ENCODE peak calls at places on chromosomes 7 and 10, in seven cellular contexts. O is fibroblast of mammary gland, S is IMR-90, Q is transverse colon, G is fibroblast of the aortic adventitia, Y is heart right ventricle, B is uterus. A is an unnamed sample.

GRCh38 chr10:77873558-77874380 is 52.8 kb downstream of the DLG5 start:
- DNase-seq in G (peak; percentile 59), O (peak; percentile 78), Y (no peak), S (peak; percentile 42), Q (peak; percentile 55), B (peak; percentile 69), A (no peak)

GRCh38 chr7:150356265-150356897 is 12.2 kb upstream of the REPIN1 start:
- DNase-seq in G (peak; percentile 59), Q (no peak), S (peak; percentile 33), Y (no peak), B (no peak), O (peak; percentile 48), A (no peak)

GRCh38 chr7:101386558-101387199 is 24.0 kb downstream of the COL26A1 start:
- DNase-seq in Q (no peak), B (no peak), S (peak; percentile 4), Y (peak; percentile 8), G (no peak), O (peak; percentile 57), A (no peak)

GRCh38 chr10:87829986-87830732 is 12.1 kb upstream of the ATAD1 start:
- DNase-seq in G (no peak), S (no peak), O (no peak), B (no peak), Y (no peak), Q (no peak), A (no peak)

GRCh38 chr10:46526682-46527038 is 29.8 kb downstream of the GPRIN2 start:
- DNase-seq in Q (peak; percentile 36), G (no peak), B (peak; percentile 14), Y (no peak), O (no peak), S (no peak), A (no peak)

GRCh38 chr10:24873281-24873683 is 79.1 kb downstream of the PRTFDC1 start:
- DNase-seq in Q (no peak), S (peak; percentile 95), O (peak; percentile 96), B (peak; percentile 15), Y (no peak), G (peak; percentile 94), A (peak; percentile 89)

GRCh38 chr7:104795086-104795485 is 218.9 kb upstream of the KMT2E start:
- DNase-seq in Q (no peak), G (no peak), Y (no peak), O (no peak), S (no peak), B (no peak), A (no peak)

GRCh38 chr10:2202401-2202800 is 465.1 kb upstream of the ADARB2 start:
- DNase-seq in S (no peak), B (no peak), Q (no peak), O (no peak), Y (no peak), G (no peak), A (no peak)

GRCh38 chr10:38094923-38095574 is 912 bp downstream of the ZNF37A start:
- DNase-seq in G (peak; percentile 30), Q (no peak), S (no peak), Y (no peak), B (no peak), O (peak; percentile 16), A (no peak)

DNA sequence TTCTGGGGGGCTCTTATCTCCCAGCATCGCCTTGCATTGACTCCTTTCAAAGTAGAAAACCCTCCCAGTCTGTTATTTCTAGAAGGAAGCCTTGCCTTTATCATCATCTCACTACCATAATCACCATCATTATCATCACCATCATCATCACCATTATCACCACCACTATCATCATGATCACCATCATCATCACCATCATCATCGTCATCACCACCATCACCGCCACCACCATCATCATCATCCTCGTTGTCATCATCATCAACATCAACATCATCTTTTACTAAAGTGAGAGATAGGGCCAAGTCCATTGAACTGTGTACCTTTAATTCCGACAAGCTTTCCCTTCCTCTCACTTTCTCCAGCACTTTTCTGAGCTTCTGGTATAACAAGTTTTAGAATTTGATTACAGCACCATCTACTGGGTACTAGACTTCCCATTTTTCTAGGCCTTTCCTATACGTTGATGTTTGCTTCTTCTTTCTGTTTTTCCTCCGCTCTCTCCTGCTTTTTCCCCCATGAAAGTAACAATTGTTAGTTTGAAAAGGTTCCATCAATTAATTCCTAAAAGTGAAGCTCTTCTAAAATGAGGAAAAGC is 226.4 kb downstream of the BUB3 start:
- DNase-seq in Q (no peak), O (peak; percentile 46), Y (no peak), B (no peak), G (peak; percentile 67), S (no peak), A (no peak)
- TF ChIP-seq CTCF in Q (no peak), O (peak; percentile 50), Y (peak; percentile 18), B (no peak), G (peak; percentile 60), S (peak; percentile 22), A (peak; percentile 33)

GRCh38 chr7:12722136-12722535 is 34.7 kb downstream of the ARL4A start:
- DNase-seq in S (no peak), Q (no peak), G (no peak), O (no peak), B (no peak), Y (no peak), A (no peak)

GRCh38 chr7:12721286-12721830 is 33.9 kb downstream of the ARL4A start:
- DNase-seq in B (no peak), Q (no peak), O (no peak), G (no peak), Y (no peak), S (no peak), A (no peak)

GRCh38 chr7:12719141-12719919 is 31.9 kb downstream of the ARL4A start:
- DNase-seq in B (no peak), G (peak; percentile 91), O (peak; percentile 92), Y (no peak), S (peak; percentile 86), Q (no peak), A (peak; percentile 60)

GRCh38 chr7:12722720-12723241 is 35.3 kb downstream of the ARL4A start:
- DNase-seq in G (no peak), B (no peak), O (no peak), S (peak; percentile 5), Y (no peak), Q (no peak), A (no peak)

GRCh38 chr7:12719978-12720377 is 32.5 kb downstream of the ARL4A start:
- DNase-seq in S (peak; percentile 17), B (peak; percentile 37), Q (no peak), Y (no peak), O (no peak), G (peak; percentile 47), A (no peak)
- H3K4me3 ChIP-seq in S (no peak overlapping the region), B (no peak overlapping the region), Q (no peak overlapping the region), Y (peak overlapping the region; percentile 0), O (no peak overlapping the region), G (no peak overlapping the region), A (no peak overlapping the region)

GRCh38 chr7:97117372-97118188 is at the start of gene SDHAF3:
- DNase-seq in S (peak; percentile 97), B (peak; percentile 96), O (peak; percentile 98), Y (peak; percentile 98), Q (peak; percentile 98), G (peak; percentile 98), A (peak; percentile 91)
- TF ChIP-seq CTCF in S (peak; percentile 11), B (peak; percentile 20), O (no peak), Y (peak; percentile 22), Q (no peak), G (no peak), A (peak; percentile 22)

GRCh38 chr7:151431281-151431767 is 8.6 kb downstream of the CRYGN start:
- DNase-seq in Q (no peak), O (no peak), Y (no peak), B (no peak), G (no peak), S (no peak), A (no peak)

GRCh38 chr7:151429232-151429554 is 10.7 kb downstream of the CRYGN start:
- DNase-seq in Y (no peak), G (no peak), O (no peak), B (no peak), S (no peak), Q (no peak), A (no peak)

GRCh38 chr7:151428393-151429231 is 11.3 kb downstream of the CRYGN start:
- DNase-seq in Q (no peak), G (peak; percentile 78), Y (no peak), S (peak; percentile 75), B (peak; percentile 83), O (peak; percentile 79), A (peak; percentile 20)

GRCh38 chr7:151430391-151431205 is 9.3 kb downstream of the CRYGN start:
- DNase-seq in Y (no peak), B (no peak), G (no peak), S (no peak), Q (no peak), O (no peak), A (no peak)

DNA sequence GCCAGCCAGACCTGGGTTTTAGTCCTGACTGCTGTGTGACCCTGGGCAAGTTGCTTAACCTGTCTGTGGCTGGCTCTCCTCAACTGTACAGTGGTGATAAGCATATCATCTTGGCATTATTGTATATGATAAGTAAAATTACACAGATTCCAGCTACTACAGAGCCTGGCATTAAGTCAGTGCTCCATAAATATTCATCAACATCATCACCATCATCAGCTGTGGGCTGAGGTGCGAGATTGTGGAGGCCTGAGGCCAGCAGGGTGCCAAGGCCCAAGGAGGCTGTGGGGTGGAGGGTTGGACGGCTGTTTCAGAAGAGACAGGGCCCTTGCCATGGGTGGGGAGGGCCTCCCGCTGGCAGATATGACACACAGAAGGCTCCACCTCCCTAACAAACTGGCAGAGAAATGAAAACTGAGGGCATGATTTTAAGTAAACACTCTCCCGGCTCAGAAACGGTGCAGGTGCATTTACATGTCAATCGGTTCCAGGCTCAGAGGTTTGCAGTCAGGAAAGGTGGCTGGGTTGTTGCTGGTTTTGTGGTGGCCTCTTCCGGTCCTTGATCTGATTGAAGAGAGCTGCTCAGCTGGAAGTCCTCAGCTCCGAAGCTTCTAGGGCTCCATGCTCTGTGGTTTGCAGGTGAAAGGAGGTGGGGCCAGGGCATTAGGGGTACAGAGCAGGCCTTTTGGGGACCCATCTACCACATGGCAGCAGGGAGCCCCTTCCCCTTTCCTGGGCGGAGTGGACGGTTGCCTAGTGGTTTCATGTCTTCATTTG is 10.2 kb downstream of the CRYGN start:
- DNase-seq in Y (no peak), Q (peak; percentile 35), S (peak; percentile 7), O (peak; percentile 41), B (no peak), G (peak; percentile 31), A (no peak)
- H3K4me3 ChIP-seq in Y (no peak overlapping the region), Q (no peak overlapping the region), S (no peak overlapping the region), O (no peak overlapping the region), B (no peak overlapping the region), G (no peak overlapping the region), A (no peak overlapping the region)

GRCh38 chr10:4083509-4084003 is 298.5 kb upstream of the KLF6 start:
- DNase-seq in O (peak; percentile 66), B (peak; percentile 69), S (no peak), G (peak; percentile 90), Y (peak; percentile 76), Q (no peak), A (no peak)
- TF ChIP-seq CTCF in O (no peak), B (no peak), S (no peak), G (no peak), Y (no peak), Q (no peak), A (no peak)